ENCODE peak calls at places on chromosomes 4 and X, in ten cellular contexts. One of them, this sample, is unnamed. For H3K4me1, the result is how much of the 10 kb centered on the place peaks cover.

GRCh38 chrX:122914256-122914655 is 269.8 kb upstream of the GRIA3 start:
- DNase-seq in breast epithelium: no peak
- DNase-seq in lower lobe of right lung: no peak
- DNase-seq in left lung: no peak
- DNase-seq in GM23248: no peak
- DNase-seq in tibial nerve: no peak
- DNase-seq in CD4-positive, CD25-positive, alpha-beta regulatory T cell: no peak
- DNase-seq in pancreas: no peak
- DNase-seq in stomach: no peak
- DNase-seq in body of pancreas: no peak
- DNase-seq in this sample: no peak

GRCh38 chr4:121072836-121073362 is 564 bp upstream of the NDNF start:
- DNase-seq in breast epithelium: no peak
- DNase-seq in lower lobe of right lung: peak
- DNase-seq in left lung: no peak
- DNase-seq in GM23248: peak
- DNase-seq in tibial nerve: no peak
- DNase-seq in CD4-positive, CD25-positive, alpha-beta regulatory T cell: peak
- DNase-seq in pancreas: no peak
- DNase-seq in stomach: no peak
- DNase-seq in body of pancreas: no peak
- DNase-seq in this sample: no peak

GRCh38 chrX:1281511-1281910 is 12.9 kb downstream of the CSF2RA start:
- DNase-seq in breast epithelium: no peak
- DNase-seq in lower lobe of right lung: no peak
- DNase-seq in left lung: no peak
- DNase-seq in GM23248: peak
- DNase-seq in tibial nerve: no peak
- DNase-seq in CD4-positive, CD25-positive, alpha-beta regulatory T cell: no peak
- DNase-seq in pancreas: no peak
- DNase-seq in stomach: no peak
- DNase-seq in body of pancreas: no peak
- DNase-seq in this sample: no peak

GRCh38 chr4:57081651-57082349 is 28.4 kb downstream of the IGFBP7 start:
- DNase-seq in breast epithelium: no peak
- DNase-seq in lower lobe of right lung: no peak
- DNase-seq in left lung: no peak
- DNase-seq in GM23248: no peak
- DNase-seq in tibial nerve: no peak
- DNase-seq in CD4-positive, CD25-positive, alpha-beta regulatory T cell: no peak
- DNase-seq in pancreas: no peak
- DNase-seq in stomach: no peak
- DNase-seq in body of pancreas: no peak
- DNase-seq in this sample: no peak

GRCh38 chr4:150176559-150176958 is 98.3 kb downstream of the DCLK2 start:
- DNase-seq in breast epithelium: no peak
- DNase-seq in lower lobe of right lung: no peak
- DNase-seq in left lung: no peak
- DNase-seq in GM23248: peak
- DNase-seq in tibial nerve: no peak
- DNase-seq in CD4-positive, CD25-positive, alpha-beta regulatory T cell: no peak
- DNase-seq in pancreas: no peak
- DNase-seq in stomach: no peak
- DNase-seq in body of pancreas: no peak
- DNase-seq in this sample: peak

GRCh38 chrX:13699183-13699826 is 10.4 kb downstream of the RAB9A start:
- DNase-seq in breast epithelium: no peak
- DNase-seq in lower lobe of right lung: no peak
- DNase-seq in left lung: no peak
- DNase-seq in GM23248: peak
- DNase-seq in tibial nerve: no peak
- DNase-seq in CD4-positive, CD25-positive, alpha-beta regulatory T cell: no peak
- DNase-seq in pancreas: no peak
- DNase-seq in stomach: peak
- DNase-seq in body of pancreas: peak
- DNase-seq in this sample: no peak

GRCh38 chr4:114654607-114655006 is 56.0 kb downstream of the UGT8 start:
- DNase-seq in breast epithelium: no peak
- DNase-seq in lower lobe of right lung: no peak
- DNase-seq in left lung: no peak
- DNase-seq in GM23248: no peak
- DNase-seq in tibial nerve: no peak
- DNase-seq in CD4-positive, CD25-positive, alpha-beta regulatory T cell: no peak
- DNase-seq in pancreas: no peak
- DNase-seq in stomach: no peak
- DNase-seq in body of pancreas: peak
- DNase-seq in this sample: no peak

GRCh38 chrX:23754664-23755063 is 11.6 kb upstream of the ACOT9 start:
- DNase-seq in breast epithelium: no peak
- DNase-seq in lower lobe of right lung: no peak
- DNase-seq in left lung: no peak
- DNase-seq in GM23248: no peak
- DNase-seq in tibial nerve: no peak
- DNase-seq in CD4-positive, CD25-positive, alpha-beta regulatory T cell: no peak
- DNase-seq in pancreas: no peak
- DNase-seq in stomach: no peak
- DNase-seq in body of pancreas: no peak
- DNase-seq in this sample: no peak

GRCh38 chr4:136329042-136329662 is 1203.1 kb downstream of the PCDH18 start:
- DNase-seq in breast epithelium: no peak
- DNase-seq in lower lobe of right lung: no peak
- DNase-seq in left lung: no peak
- DNase-seq in GM23248: no peak
- DNase-seq in tibial nerve: no peak
- DNase-seq in CD4-positive, CD25-positive, alpha-beta regulatory T cell: no peak
- DNase-seq in pancreas: no peak
- DNase-seq in stomach: no peak
- DNase-seq in body of pancreas: no peak
- DNase-seq in this sample: no peak

GRCh38 chrX:9369802-9370291 is 95.0 kb upstream of the TBL1X start:
- DNase-seq in breast epithelium: no peak
- DNase-seq in lower lobe of right lung: no peak
- DNase-seq in left lung: no peak
- DNase-seq in GM23248: no peak
- DNase-seq in tibial nerve: no peak
- DNase-seq in CD4-positive, CD25-positive, alpha-beta regulatory T cell: no peak
- DNase-seq in pancreas: no peak
- DNase-seq in stomach: no peak
- DNase-seq in body of pancreas: no peak
- DNase-seq in this sample: peak

GRCh38 chr4:27844359-27844758 is 983.7 kb downstream of the STIM2 start:
- DNase-seq in breast epithelium: no peak
- DNase-seq in lower lobe of right lung: no peak
- DNase-seq in left lung: no peak
- DNase-seq in GM23248: no peak
- DNase-seq in tibial nerve: no peak
- DNase-seq in CD4-positive, CD25-positive, alpha-beta regulatory T cell: no peak
- DNase-seq in pancreas: no peak
- DNase-seq in stomach: no peak
- DNase-seq in body of pancreas: no peak
- DNase-seq in this sample: no peak

GRCh38 chrX:23269923-23270322 is 64.7 kb upstream of the PTCHD1 start:
- DNase-seq in breast epithelium: no peak
- DNase-seq in lower lobe of right lung: no peak
- DNase-seq in left lung: no peak
- DNase-seq in GM23248: no peak
- DNase-seq in tibial nerve: no peak
- DNase-seq in CD4-positive, CD25-positive, alpha-beta regulatory T cell: no peak
- DNase-seq in pancreas: no peak
- DNase-seq in stomach: no peak
- DNase-seq in body of pancreas: no peak
- DNase-seq in this sample: no peak

GRCh38 chr4:156547439-156547838 is 424.2 kb downstream of the PDGFC start:
- DNase-seq in breast epithelium: no peak
- DNase-seq in lower lobe of right lung: no peak
- DNase-seq in left lung: no peak
- DNase-seq in GM23248: peak
- DNase-seq in tibial nerve: no peak
- DNase-seq in CD4-positive, CD25-positive, alpha-beta regulatory T cell: no peak
- DNase-seq in pancreas: no peak
- DNase-seq in stomach: no peak
- DNase-seq in body of pancreas: peak
- DNase-seq in this sample: no peak

GRCh38 chr4:129138762-129139496 is 43.0 kb downstream of the C4orf33 start:
- DNase-seq in breast epithelium: no peak
- DNase-seq in lower lobe of right lung: no peak
- DNase-seq in left lung: no peak
- DNase-seq in GM23248: no peak
- DNase-seq in tibial nerve: no peak
- DNase-seq in CD4-positive, CD25-positive, alpha-beta regulatory T cell: no peak
- DNase-seq in pancreas: no peak
- DNase-seq in stomach: no peak
- DNase-seq in body of pancreas: no peak
- DNase-seq in this sample: no peak

GRCh38 chr4:42277291-42277690 is 120.0 kb upstream of the SHISA3 start:
- DNase-seq in breast epithelium: no peak
- DNase-seq in lower lobe of right lung: no peak
- DNase-seq in left lung: no peak
- DNase-seq in GM23248: no peak
- DNase-seq in tibial nerve: no peak
- DNase-seq in CD4-positive, CD25-positive, alpha-beta regulatory T cell: no peak
- DNase-seq in pancreas: no peak
- DNase-seq in stomach: no peak
- DNase-seq in body of pancreas: no peak
- DNase-seq in this sample: no peak

GRCh38 chr4:113141901-113142346 is 92.5 kb downstream of the ANK2 start:
- DNase-seq in breast epithelium: no peak
- DNase-seq in lower lobe of right lung: no peak
- DNase-seq in left lung: no peak
- DNase-seq in GM23248: peak
- DNase-seq in tibial nerve: no peak
- DNase-seq in CD4-positive, CD25-positive, alpha-beta regulatory T cell: no peak
- DNase-seq in pancreas: no peak
- DNase-seq in stomach: no peak
- DNase-seq in body of pancreas: peak
- DNase-seq in this sample: no peak

GRCh38 chr4:139210486-139210885 is 33.5 kb upstream of the ELF2 start:
- DNase-seq in breast epithelium: no peak
- DNase-seq in lower lobe of right lung: no peak
- DNase-seq in left lung: no peak
- DNase-seq in GM23248: no peak
- DNase-seq in tibial nerve: no peak
- DNase-seq in CD4-positive, CD25-positive, alpha-beta regulatory T cell: no peak
- DNase-seq in pancreas: no peak
- DNase-seq in stomach: no peak
- DNase-seq in body of pancreas: no peak
- DNase-seq in this sample: no peak
- H3K4me1 ChIP-seq in breast epithelium: under half
- H3K4me1 ChIP-seq in lower lobe of right lung: under half
- H3K4me1 ChIP-seq in left lung: under half
- H3K4me1 ChIP-seq in GM23248: under half
- H3K4me1 ChIP-seq in tibial nerve: under half
- H3K4me1 ChIP-seq in CD4-positive, CD25-positive, alpha-beta regulatory T cell: under half
- H3K4me1 ChIP-seq in pancreas: under half
- H3K4me1 ChIP-seq in stomach: under half
- H3K4me1 ChIP-seq in body of pancreas: under half
- H3K4me1 ChIP-seq in this sample: under half

GRCh38 chrX:150846130-150846529 is 52.3 kb downstream of the CD99L2 start:
- DNase-seq in breast epithelium: no peak
- DNase-seq in lower lobe of right lung: no peak
- DNase-seq in left lung: no peak
- DNase-seq in GM23248: no peak
- DNase-seq in tibial nerve: no peak
- DNase-seq in CD4-positive, CD25-positive, alpha-beta regulatory T cell: no peak
- DNase-seq in pancreas: no peak
- DNase-seq in stomach: no peak
- DNase-seq in body of pancreas: no peak
- DNase-seq in this sample: no peak
- H3K4me1 ChIP-seq in breast epithelium: under half
- H3K4me1 ChIP-seq in lower lobe of right lung: under half
- H3K4me1 ChIP-seq in left lung: under half
- H3K4me1 ChIP-seq in GM23248: under half
- H3K4me1 ChIP-seq in tibial nerve: under half
- H3K4me1 ChIP-seq in CD4-positive, CD25-positive, alpha-beta regulatory T cell: under half
- H3K4me1 ChIP-seq in pancreas: under half
- H3K4me1 ChIP-seq in stomach: under half
- H3K4me1 ChIP-seq in body of pancreas: under half
- H3K4me1 ChIP-seq in this sample: under half

DNA sequence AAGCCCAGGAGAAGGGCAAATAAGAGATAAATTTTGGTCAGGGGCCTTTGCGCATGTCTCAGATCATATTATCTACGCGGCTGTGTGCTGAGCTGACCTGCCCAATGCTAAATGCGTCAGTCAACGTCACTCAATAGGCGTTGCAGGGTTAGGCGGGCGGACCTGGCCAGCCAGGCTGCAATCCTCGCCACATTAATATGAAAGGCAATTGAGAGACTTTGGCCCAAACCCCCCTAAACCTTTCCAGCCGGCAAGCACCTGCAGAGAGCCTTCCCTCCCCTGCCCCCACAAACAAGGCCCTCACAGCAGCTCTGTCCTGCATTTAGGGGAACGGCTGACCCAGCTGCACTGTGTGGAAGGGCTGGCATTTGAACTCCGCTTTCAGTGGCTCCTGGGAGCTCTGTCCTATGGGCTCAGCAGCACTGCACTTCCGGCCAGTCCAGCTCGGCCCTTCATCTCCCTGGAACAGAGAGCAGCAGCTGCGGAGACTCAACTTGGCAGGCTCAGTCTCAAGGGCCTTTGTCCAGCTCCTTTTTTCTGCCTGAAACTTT is 133.5 kb downstream of the AFAP1 start:
- DNase-seq in breast epithelium: no peak
- DNase-seq in lower lobe of right lung: no peak
- DNase-seq in left lung: peak
- DNase-seq in GM23248: no peak
- DNase-seq in tibial nerve: no peak
- DNase-seq in CD4-positive, CD25-positive, alpha-beta regulatory T cell: no peak
- DNase-seq in pancreas: peak
- DNase-seq in stomach: peak
- DNase-seq in body of pancreas: peak
- DNase-seq in this sample: peak
- H3K4me1 ChIP-seq in breast epithelium: under half
- H3K4me1 ChIP-seq in lower lobe of right lung: half or more
- H3K4me1 ChIP-seq in left lung: under half
- H3K4me1 ChIP-seq in GM23248: under half
- H3K4me1 ChIP-seq in tibial nerve: under half
- H3K4me1 ChIP-seq in CD4-positive, CD25-positive, alpha-beta regulatory T cell: under half
- H3K4me1 ChIP-seq in pancreas: under half
- H3K4me1 ChIP-seq in stomach: half or more
- H3K4me1 ChIP-seq in body of pancreas: under half
- H3K4me1 ChIP-seq in this sample: under half

DNA sequence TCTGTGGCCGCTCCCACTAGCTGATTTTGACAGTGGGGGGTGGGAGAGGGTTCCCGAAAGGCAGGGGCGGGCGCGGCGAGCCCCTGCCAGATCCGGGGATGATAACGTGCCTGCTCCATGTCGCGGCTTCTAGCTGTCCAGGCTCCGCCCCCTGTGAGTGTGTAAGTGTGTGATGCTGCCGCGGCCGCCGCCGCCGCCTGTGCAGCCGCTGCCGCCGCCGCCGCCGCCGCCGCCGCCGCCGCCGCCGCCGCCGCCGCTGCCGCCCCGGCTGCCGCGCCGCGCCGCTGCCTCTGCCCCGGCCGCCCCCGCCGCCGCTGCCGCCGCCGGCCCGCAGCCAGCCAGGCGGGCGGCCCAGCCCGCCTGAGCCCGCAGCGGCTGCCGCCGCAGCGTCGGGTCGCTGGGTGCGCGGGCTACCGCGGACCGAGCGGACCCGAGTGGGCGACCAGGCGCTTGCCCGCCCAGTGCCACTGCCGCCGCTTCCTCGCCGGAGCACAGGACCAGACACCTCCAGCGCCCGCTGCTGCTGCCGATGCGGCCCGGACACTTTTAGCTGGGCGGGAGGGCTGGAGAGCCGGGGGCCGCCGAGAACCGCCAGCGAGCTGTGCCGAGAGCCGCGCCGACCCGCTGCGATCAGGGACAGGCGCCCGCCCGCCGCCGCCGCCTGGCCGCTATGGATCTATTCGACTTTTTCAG is at the start of gene AFF2:
- DNase-seq in breast epithelium: no peak
- DNase-seq in lower lobe of right lung: peak
- DNase-seq in left lung: no peak
- DNase-seq in GM23248: peak
- DNase-seq in tibial nerve: peak
- DNase-seq in CD4-positive, CD25-positive, alpha-beta regulatory T cell: peak
- DNase-seq in pancreas: peak
- DNase-seq in stomach: peak
- DNase-seq in body of pancreas: peak
- DNase-seq in this sample: peak
- H3K4me1 ChIP-seq in breast epithelium: under half
- H3K4me1 ChIP-seq in lower lobe of right lung: under half
- H3K4me1 ChIP-seq in left lung: under half
- H3K4me1 ChIP-seq in GM23248: under half
- H3K4me1 ChIP-seq in tibial nerve: under half
- H3K4me1 ChIP-seq in CD4-positive, CD25-positive, alpha-beta regulatory T cell: under half
- H3K4me1 ChIP-seq in pancreas: under half
- H3K4me1 ChIP-seq in stomach: under half
- H3K4me1 ChIP-seq in body of pancreas: under half
- H3K4me1 ChIP-seq in this sample: under half

This sample was measured in cardiac muscle cell.